ENCODE peak calls at places on chromosomes 16 and 17, in six cellular contexts. One of them, this sample, is unnamed.

GRCh38 chr16:71467810-71468209 is 5.8 kb upstream of the ZNF23 start:
- DNase-seq in GM23338: peak
- DNase-seq in GM13977: peak
- DNase-seq in brain microvascular endothelial cell: no peak
- DNase-seq in progenitor cell of endocrine pancreas: peak
- DNase-seq in stomach: no peak
- DNase-seq in this sample: no peak

GRCh38 chr16:8044796-8045195 is 545.5 kb downstream of the TMEM114 start:
- DNase-seq in GM23338: no peak
- DNase-seq in GM13977: no peak
- DNase-seq in brain microvascular endothelial cell: no peak
- DNase-seq in progenitor cell of endocrine pancreas: no peak
- DNase-seq in stomach: no peak
- DNase-seq in this sample: no peak

GRCh38 chr16:14486520-14487303 is 143.3 kb downstream of the PARN start:
- DNase-seq in GM23338: peak
- DNase-seq in GM13977: no peak
- DNase-seq in brain microvascular endothelial cell: peak
- DNase-seq in progenitor cell of endocrine pancreas: peak
- DNase-seq in stomach: peak
- DNase-seq in this sample: no peak

GRCh38 chr17:50684612-50685333 is 22.9 kb downstream of the ANKRD40 start:
- DNase-seq in GM23338: peak
- DNase-seq in GM13977: no peak
- DNase-seq in brain microvascular endothelial cell: no peak
- DNase-seq in progenitor cell of endocrine pancreas: no peak
- DNase-seq in stomach: peak
- DNase-seq in this sample: no peak

GRCh38 chr16:1657841-1658240 is 20.2 kb upstream of the JPT2 start:
- DNase-seq in GM23338: no peak
- DNase-seq in GM13977: no peak
- DNase-seq in brain microvascular endothelial cell: no peak
- DNase-seq in progenitor cell of endocrine pancreas: no peak
- DNase-seq in stomach: no peak
- DNase-seq in this sample: no peak

GRCh38 chr16:69607674-69608073 is 41.9 kb downstream of the NFAT5 start:
- DNase-seq in GM23338: no peak
- DNase-seq in GM13977: peak
- DNase-seq in brain microvascular endothelial cell: no peak
- DNase-seq in progenitor cell of endocrine pancreas: no peak
- DNase-seq in stomach: no peak
- DNase-seq in this sample: no peak

GRCh38 chr17:17351901-17352781 is 49.0 kb downstream of the NT5M start:
- DNase-seq in GM23338: no peak
- DNase-seq in GM13977: peak
- DNase-seq in brain microvascular endothelial cell: peak
- DNase-seq in progenitor cell of endocrine pancreas: no peak
- DNase-seq in stomach: peak
- DNase-seq in this sample: no peak

GRCh38 chr17:56599566-56599965 is 6.1 kb downstream of the NOG start:
- DNase-seq in GM23338: no peak
- DNase-seq in GM13977: no peak
- DNase-seq in brain microvascular endothelial cell: no peak
- DNase-seq in progenitor cell of endocrine pancreas: no peak
- DNase-seq in stomach: no peak
- DNase-seq in this sample: no peak

GRCh38 chr17:6299275-6299674 is 135.6 kb downstream of the AIPL1 start:
- DNase-seq in GM23338: no peak
- DNase-seq in GM13977: no peak
- DNase-seq in brain microvascular endothelial cell: no peak
- DNase-seq in progenitor cell of endocrine pancreas: no peak
- DNase-seq in stomach: no peak
- DNase-seq in this sample: no peak

GRCh38 chr16:89822188-89823086 is 5.8 kb upstream of the SPIRE2 start:
- DNase-seq in GM23338: no peak
- DNase-seq in GM13977: no peak
- DNase-seq in brain microvascular endothelial cell: no peak
- DNase-seq in progenitor cell of endocrine pancreas: no peak
- DNase-seq in stomach: no peak
- DNase-seq in this sample: no peak

GRCh38 chr16:89686520-89687091 is at the start of gene CDK10:
- DNase-seq in GM23338: peak
- DNase-seq in GM13977: peak
- DNase-seq in brain microvascular endothelial cell: peak
- DNase-seq in progenitor cell of endocrine pancreas: peak
- DNase-seq in stomach: peak
- DNase-seq in this sample: peak

GRCh38 chr17:1232331-1232730 is 37.9 kb upstream of the BHLHA9 start:
- DNase-seq in GM23338: no peak
- DNase-seq in GM13977: no peak
- DNase-seq in brain microvascular endothelial cell: no peak
- DNase-seq in progenitor cell of endocrine pancreas: no peak
- DNase-seq in stomach: no peak
- DNase-seq in this sample: no peak

GRCh38 chr16:76879420-76879819 is 311.6 kb upstream of the MON1B start:
- DNase-seq in GM23338: no peak
- DNase-seq in GM13977: no peak
- DNase-seq in brain microvascular endothelial cell: no peak
- DNase-seq in progenitor cell of endocrine pancreas: no peak
- DNase-seq in stomach: no peak
- DNase-seq in this sample: no peak

GRCh38 chr16:68575082-68575481 is 36.0 kb downstream of the ZFP90 start:
- DNase-seq in GM23338: no peak
- DNase-seq in GM13977: no peak
- DNase-seq in brain microvascular endothelial cell: no peak
- DNase-seq in progenitor cell of endocrine pancreas: no peak
- DNase-seq in stomach: no peak
- DNase-seq in this sample: no peak

GRCh38 chr17:8964801-8965393 is 610 bp downstream of the PIK3R5 start:
- DNase-seq in GM23338: no peak
- DNase-seq in GM13977: no peak
- DNase-seq in brain microvascular endothelial cell: no peak
- DNase-seq in progenitor cell of endocrine pancreas: no peak
- DNase-seq in stomach: no peak
- DNase-seq in this sample: no peak

GRCh38 chr16:49516382-49517036 is 142.9 kb downstream of the C16orf78 start:
- DNase-seq in GM23338: no peak
- DNase-seq in GM13977: no peak
- DNase-seq in brain microvascular endothelial cell: no peak
- DNase-seq in progenitor cell of endocrine pancreas: no peak
- DNase-seq in stomach: no peak
- DNase-seq in this sample: no peak

GRCh38 chr17:21379080-21379711 is 3.0 kb downstream of the KCNJ12 start:
- DNase-seq in GM23338: no peak
- DNase-seq in GM13977: no peak
- DNase-seq in brain microvascular endothelial cell: no peak
- DNase-seq in progenitor cell of endocrine pancreas: no peak
- DNase-seq in stomach: peak
- DNase-seq in this sample: no peak

GRCh38 chr16:11613381-11614303 is 26.9 kb upstream of the LITAF start:
- DNase-seq in GM23338: no peak
- DNase-seq in GM13977: no peak
- DNase-seq in brain microvascular endothelial cell: no peak
- DNase-seq in progenitor cell of endocrine pancreas: no peak
- DNase-seq in stomach: peak
- DNase-seq in this sample: no peak

GRCh38 chr17:45131616-45132301 is 556 bp downstream of the PLCD3 start:
- DNase-seq in GM23338: peak
- DNase-seq in GM13977: peak
- DNase-seq in brain microvascular endothelial cell: no peak
- DNase-seq in progenitor cell of endocrine pancreas: peak
- DNase-seq in stomach: peak
- DNase-seq in this sample: peak

GRCh38 chr17:35679007-35679682 is 52.3 kb upstream of the RASL10B start:
- DNase-seq in GM23338: no peak
- DNase-seq in GM13977: no peak
- DNase-seq in brain microvascular endothelial cell: no peak
- DNase-seq in progenitor cell of endocrine pancreas: no peak
- DNase-seq in stomach: no peak
- DNase-seq in this sample: no peak

GRCh38 chr16:10625595-10626357 is 45.4 kb upstream of the EMP2 start:
- DNase-seq in GM23338: no peak
- DNase-seq in GM13977: no peak
- DNase-seq in brain microvascular endothelial cell: peak
- DNase-seq in progenitor cell of endocrine pancreas: no peak
- DNase-seq in stomach: no peak
- DNase-seq in this sample: no peak

GRCh38 chr16:55271945-55272513 is 52.0 kb upstream of the IRX6 start:
- DNase-seq in GM23338: no peak
- DNase-seq in GM13977: no peak
- DNase-seq in brain microvascular endothelial cell: no peak
- DNase-seq in progenitor cell of endocrine pancreas: no peak
- DNase-seq in stomach: no peak
- DNase-seq in this sample: no peak

GRCh38 chr16:27642753-27643152 is 92.8 kb downstream of the KATNIP start:
- DNase-seq in GM23338: peak
- DNase-seq in GM13977: no peak
- DNase-seq in brain microvascular endothelial cell: no peak
- DNase-seq in progenitor cell of endocrine pancreas: no peak
- DNase-seq in stomach: no peak
- DNase-seq in this sample: no peak

GRCh38 chr16:27628216-27628945 is 78.4 kb downstream of the KATNIP start:
- DNase-seq in GM23338: peak
- DNase-seq in GM13977: no peak
- DNase-seq in brain microvascular endothelial cell: no peak
- DNase-seq in progenitor cell of endocrine pancreas: no peak
- DNase-seq in stomach: no peak
- DNase-seq in this sample: peak

GRCh38 chr16:74862743-74863244 is 88.2 kb upstream of the FA2H start:
- DNase-seq in GM23338: peak
- DNase-seq in GM13977: peak
- DNase-seq in brain microvascular endothelial cell: peak
- DNase-seq in progenitor cell of endocrine pancreas: no peak
- DNase-seq in stomach: no peak
- DNase-seq in this sample: peak

GRCh38 chr16:89613954-89614459 is 565 bp downstream of the DPEP1 start:
- DNase-seq in GM23338: no peak
- DNase-seq in GM13977: no peak
- DNase-seq in brain microvascular endothelial cell: no peak
- DNase-seq in progenitor cell of endocrine pancreas: no peak
- DNase-seq in stomach: no peak
- DNase-seq in this sample: no peak

GRCh38 chr16:9969580-9969979 is 212.6 kb downstream of the GRIN2A start:
- DNase-seq in GM23338: no peak
- DNase-seq in GM13977: no peak
- DNase-seq in brain microvascular endothelial cell: no peak
- DNase-seq in progenitor cell of endocrine pancreas: no peak
- DNase-seq in stomach: no peak
- DNase-seq in this sample: no peak

GRCh38 chr16:26668026-26668425 is 398.7 kb upstream of the C16orf82 start:
- DNase-seq in GM23338: no peak
- DNase-seq in GM13977: no peak
- DNase-seq in brain microvascular endothelial cell: no peak
- DNase-seq in progenitor cell of endocrine pancreas: no peak
- DNase-seq in stomach: no peak
- DNase-seq in this sample: no peak

GRCh38 chr17:37607637-37608368 is 1.4 kb downstream of the SYNRG start:
- DNase-seq in GM23338: no peak
- DNase-seq in GM13977: peak
- DNase-seq in brain microvascular endothelial cell: no peak
- DNase-seq in progenitor cell of endocrine pancreas: no peak
- DNase-seq in stomach: no peak
- DNase-seq in this sample: no peak

GRCh38 chr16:58730724-58731370 is 3.3 kb downstream of the GOT2 start:
- DNase-seq in GM23338: no peak
- DNase-seq in GM13977: no peak
- DNase-seq in brain microvascular endothelial cell: no peak
- DNase-seq in progenitor cell of endocrine pancreas: no peak
- DNase-seq in stomach: no peak
- DNase-seq in this sample: no peak

GRCh38 chr17:67272312-67273050 is 27.5 kb upstream of the HELZ start:
- DNase-seq in GM23338: peak
- DNase-seq in GM13977: peak
- DNase-seq in brain microvascular endothelial cell: no peak
- DNase-seq in progenitor cell of endocrine pancreas: no peak
- DNase-seq in stomach: no peak
- DNase-seq in this sample: no peak

GRCh38 chr16:81521141-81521626 is 76.6 kb downstream of the CMIP start:
- DNase-seq in GM23338: no peak
- DNase-seq in GM13977: peak
- DNase-seq in brain microvascular endothelial cell: no peak
- DNase-seq in progenitor cell of endocrine pancreas: no peak
- DNase-seq in stomach: peak
- DNase-seq in this sample: no peak

This sample was measured in NCI-H1930.